ENCODE peak calls at places on chromosome 7, in eight cellular contexts. F is GM23338; C is fibroblast of lung; H is psoas muscle; O is HL-60; J is BJ; V is CD8-positive, alpha-beta memory T cell; A is neural progenitor cell. Q is an unnamed sample.

GRCh38 chr7:2193120-2193519 is 39.6 kb downstream of the MAD1L1 start:
- DNase-seq in A (peak; percentile 22), O (no peak), H (peak; percentile 89), F (no peak), V (no peak), J (no peak), C (no peak), Q (no peak)

GRCh38 chr7:66557214-66558200 is 71.2 kb upstream of the KCTD7 start:
- DNase-seq in O (peak; percentile 16), A (peak; percentile 78), J (no peak), C (peak; percentile 16), F (peak; percentile 88), H (peak; percentile 87), V (peak; percentile 65), Q (no peak)

GRCh38 chr7:217781-218180 is 25.4 kb downstream of the FAM20C start:
- DNase-seq in C (no peak), F (no peak), A (no peak), V (no peak), H (no peak), J (no peak), O (no peak), Q (no peak)

GRCh38 chr7:44348300-44348699 is 22.9 kb upstream of the CAMK2B start:
- DNase-seq in F (peak; percentile 79), H (no peak), J (no peak), V (no peak), O (no peak), C (no peak), A (peak; percentile 31), Q (no peak)

GRCh38 chr7:6271091-6271658 is 1.2 kb downstream of the CYTH3 start:
- DNase-seq in O (no peak), A (peak; percentile 51), V (peak; percentile 38), F (peak; percentile 35), H (peak; percentile 78), J (no peak), C (peak; percentile 58), Q (peak; percentile 39)

GRCh38 chr7:47573758-47574472 is 8.0 kb downstream of the TNS3 start:
- DNase-seq in F (no peak), A (no peak), V (no peak), H (no peak), C (peak; percentile 94), O (no peak), J (peak; percentile 94), Q (no peak)

GRCh38 chr7:113086431-113086888 is at the start of gene GPR85:
- DNase-seq in V (peak; percentile 26), J (no peak), O (peak; percentile 41), C (peak; percentile 74), A (peak; percentile 95), F (peak; percentile 86), H (peak; percentile 76), Q (no peak)

GRCh38 chr7:47311891-47312290 is 270.0 kb downstream of the TNS3 start:
- DNase-seq in C (no peak), J (no peak), A (no peak), O (no peak), V (no peak), F (no peak), H (no peak), Q (no peak)

GRCh38 chr7:16431646-16432424 is 10.5 kb upstream of the CRPPA start:
- DNase-seq in F (peak; percentile 68), A (peak; percentile 53), H (no peak), J (no peak), C (no peak), V (peak; percentile 30), O (no peak), Q (no peak)

GRCh38 chr7:34044319-34044643 is 138.9 kb downstream of the BMPER start:
- DNase-seq in A (no peak), H (peak; percentile 41), F (no peak), V (no peak), C (no peak), O (no peak), J (no peak), Q (no peak)

GRCh38 chr7:13476881-13477444 is 512.5 kb downstream of the ETV1 start:
- DNase-seq in V (no peak), H (no peak), A (peak; percentile 3), C (no peak), F (peak; percentile 13), J (no peak), O (no peak), Q (no peak)

GRCh38 chr7:81402227-81402626 is 367.6 kb downstream of the HGF start:
- DNase-seq in F (no peak), C (peak; percentile 54), O (no peak), A (no peak), V (no peak), H (no peak), J (no peak), Q (no peak)

GRCh38 chr7:143375298-143376034 is 5.7 kb upstream of the ZYX start:
- DNase-seq in H (no peak), J (no peak), F (no peak), C (no peak), A (no peak), O (no peak), V (peak; percentile 65), Q (no peak)

GRCh38 chr7:15687645-15688025 is 1.2 kb upstream of the MEOX2 start:
- DNase-seq in C (no peak), O (no peak), H (peak; percentile 70), J (no peak), V (no peak), A (peak; percentile 77), F (peak; percentile 57), Q (no peak)

GRCh38 chr7:39413866-39414668 is 152.1 kb upstream of the YAE1 start:
- DNase-seq in J (no peak), F (peak; percentile 93), O (peak; percentile 4), A (peak; percentile 86), H (no peak), C (peak; percentile 63), V (peak; percentile 27), Q (no peak)

GRCh38 chr7:18648849-18649758 is 153.6 kb downstream of the HDAC9 start:
- DNase-seq in A (no peak), V (no peak), J (no peak), F (no peak), C (no peak), O (no peak), H (no peak), Q (no peak)

GRCh38 chr7:41219276-41219675 is 483.6 kb downstream of the INHBA start:
- DNase-seq in V (no peak), A (peak; percentile 10), C (peak; percentile 90), O (no peak), J (no peak), F (peak; percentile 80), H (no peak), Q (no peak)

GRCh38 chr7:27096756-27097514 is 1.1 kb upstream of the HOXA1 start:
- DNase-seq in H (peak; percentile 68), F (peak; percentile 47), J (no peak), A (peak; percentile 31), C (peak; percentile 59), V (no peak), O (no peak), Q (no peak)

GRCh38 chr7:5679741-5680473 is 101.6 kb downstream of the RNF216 start:
- DNase-seq in C (peak; percentile 18), A (no peak), F (no peak), J (no peak), H (peak; percentile 76), V (no peak), O (peak; percentile 89), Q (no peak)

GRCh38 chr7:139035588-139036353 is at the start of gene ZC3HAV1L:
- DNase-seq in O (no peak), H (peak; percentile 70), J (no peak), C (peak; percentile 79), V (peak; percentile 29), A (peak; percentile 65), F (peak; percentile 65), Q (no peak)

GRCh38 chr7:98315318-98315993 is 34.0 kb downstream of the BRI3 start:
- DNase-seq in A (no peak), C (no peak), O (no peak), F (no peak), H (no peak), J (no peak), V (no peak), Q (no peak)

GRCh38 chr7:106460792-106461254 is 176.0 kb upstream of the NAMPT start:
- DNase-seq in A (no peak), F (peak; percentile 55), H (no peak), O (no peak), J (no peak), V (no peak), C (peak; percentile 26), Q (no peak)

GRCh38 chr7:130994378-130995115 is 260.5 kb upstream of the KLF14 start:
- DNase-seq in A (no peak), O (no peak), H (no peak), V (no peak), C (peak; percentile 64), F (peak; percentile 24), J (no peak), Q (no peak)

DNA sequence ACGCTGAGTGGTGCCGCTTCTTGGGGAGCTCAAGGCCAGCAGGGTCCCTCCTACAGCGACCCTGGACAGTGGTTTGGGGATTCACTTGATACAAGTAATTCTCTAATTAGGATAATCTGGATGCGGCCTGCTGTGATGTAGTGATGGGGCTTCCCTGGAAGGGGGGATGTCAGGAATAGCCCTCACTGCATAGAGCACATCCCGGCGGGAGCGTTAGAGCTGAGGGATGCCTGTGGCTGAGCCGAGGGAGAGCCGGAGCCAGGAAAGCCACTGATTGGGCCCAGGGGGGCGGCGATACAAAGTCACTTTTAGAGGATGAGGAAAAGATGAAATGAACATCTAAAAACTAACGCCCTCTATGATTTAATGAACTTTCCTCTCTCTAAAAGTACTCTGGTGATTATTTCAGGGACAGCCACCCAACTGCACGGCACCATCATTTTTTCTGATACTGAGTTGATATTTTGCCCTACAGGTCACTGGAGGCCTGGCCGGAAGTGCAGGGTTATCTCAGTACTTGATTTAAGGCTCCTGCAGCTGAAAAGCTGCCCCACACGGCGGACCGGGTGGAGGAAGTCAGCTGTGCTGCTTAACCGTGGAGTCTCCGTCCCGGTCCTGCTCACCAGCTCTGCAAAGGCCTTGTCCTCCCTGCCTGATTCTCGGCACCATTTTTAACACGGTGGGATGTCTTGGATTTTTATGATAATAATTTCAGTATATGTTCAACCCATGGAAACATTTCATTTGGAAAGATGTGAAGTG is 518.8 kb downstream of the DNAJB6 start:
- DNase-seq in V (no peak), O (no peak), C (no peak), J (no peak), H (peak; percentile 53), F (no peak), A (peak; percentile 50), Q (no peak)
- H3K27me3 ChIP-seq in V (no peaks in the 10 kb centered on the region), O (no peaks in the 10 kb centered on the region), C (no peaks in the 10 kb centered on the region), J (no peaks in the 10 kb centered on the region), H (no peaks in the 10 kb centered on the region), F (no peaks in the 10 kb centered on the region), A (no peaks in the 10 kb centered on the region), Q (no peaks in the 10 kb centered on the region)

GRCh38 chr7:94912085-94912484 is 4.7 kb downstream of the PPP1R9A start:
- DNase-seq in C (peak; percentile 3), V (no peak), O (no peak), H (no peak), A (peak; percentile 23), F (no peak), J (no peak), Q (no peak)
- H3K27me3 ChIP-seq in C (peaks cover 4% of the 10 kb centered on the region), V (no peaks in the 10 kb centered on the region), O (peaks cover 10% of the 10 kb centered on the region), H (no peaks in the 10 kb centered on the region), A (no peaks in the 10 kb centered on the region), F (no peaks in the 10 kb centered on the region), J (no peaks in the 10 kb centered on the region), Q (no peaks in the 10 kb centered on the region)

GRCh38 chr7:86049910-86050309 is 593.8 kb upstream of the GRM3 start:
- DNase-seq in A (no peak), F (no peak), V (no peak), H (no peak), C (no peak), J (no peak), O (no peak), Q (no peak)
- H3K27me3 ChIP-seq in A (no peaks in the 10 kb centered on the region), F (no peaks in the 10 kb centered on the region), V (no peaks in the 10 kb centered on the region), H (no peaks in the 10 kb centered on the region), C (no peaks in the 10 kb centered on the region), J (no peaks in the 10 kb centered on the region), O (no peaks in the 10 kb centered on the region), Q (no peaks in the 10 kb centered on the region)

GRCh38 chr7:29818308-29818707 is 12.0 kb downstream of the WIPF3 start:
- DNase-seq in F (no peak), C (no peak), J (no peak), V (no peak), H (no peak), A (no peak), O (no peak), Q (no peak)
- H3K27me3 ChIP-seq in F (no peaks in the 10 kb centered on the region), C (no peaks in the 10 kb centered on the region), J (no peaks in the 10 kb centered on the region), V (no peaks in the 10 kb centered on the region), H (no peaks in the 10 kb centered on the region), A (no peaks in the 10 kb centered on the region), O (peaks cover 4% of the 10 kb centered on the region), Q (no peaks in the 10 kb centered on the region)